ENCODE peak calls at places on chromosomes 16 and 17, in ten cellular contexts. G is iPS DF 6.9; E is naive thymus-derived CD4-positive, alpha-beta T cell; W is CD8-positive, alpha-beta memory T cell; P is heart right ventricle; A is GM12878; B is PC-9; Y is right cardiac atrium; T is A549; C is psoas muscle. S is an unnamed sample. For H3K4me1, the result is how much of the 10 kb centered on the place peaks cover.

GRCh38 chr17:44928950-44929720 is 13.8 kb upstream of the GFAP start:
- DNase-seq in Y (no peak), P (no peak), T (no peak), C (no peak), G (no peak), B (no peak), W (no peak), A (no peak), E (no peak), S (no peak)

GRCh38 chr17:56064506-56064905 is 88.8 kb upstream of the ANKFN1 start:
- DNase-seq in C (no peak), P (no peak), B (no peak), A (no peak), E (no peak), T (no peak), W (no peak), Y (no peak), G (no peak), S (no peak)

GRCh38 chr16:55508941-55509920 is at the start of gene LPCAT2:
- DNase-seq in T (peak), A (no peak), C (peak), P (peak), G (peak), E (no peak), B (peak), Y (peak), W (no peak), S (no peak)

GRCh38 chr16:30054451-30054850 is 11.1 kb upstream of the ALDOA start:
- DNase-seq in Y (no peak), P (no peak), W (no peak), T (no peak), A (no peak), G (no peak), C (no peak), B (no peak), E (no peak), S (no peak)

GRCh38 chr16:4680673-4681470 is 12.5 kb upstream of the NUDT16L1 start:
- DNase-seq in P (peak), G (no peak), B (no peak), E (no peak), T (no peak), W (no peak), C (peak), A (no peak), Y (peak), S (no peak)

GRCh38 chr17:36545093-36545464 is 360 bp downstream of the GGNBP2 start:
- DNase-seq in W (no peak), B (peak), C (no peak), Y (no peak), T (peak), G (no peak), E (no peak), A (no peak), P (no peak), S (no peak)

GRCh38 chr16:46918400-46918799 is 34.2 kb downstream of the GPT2 start:
- DNase-seq in G (no peak), T (no peak), Y (no peak), B (no peak), C (no peak), W (no peak), A (no peak), E (no peak), P (no peak), S (no peak)

GRCh38 chr17:65627108-65627507 is 65.7 kb upstream of the AXIN2 start:
- DNase-seq in G (no peak), W (no peak), E (no peak), P (no peak), T (no peak), A (no peak), Y (no peak), B (no peak), C (no peak), S (no peak)

GRCh38 chr17:62708587-62708986 is 81.1 kb downstream of the MRC2 start:
- DNase-seq in E (no peak), T (no peak), P (no peak), C (no peak), G (no peak), A (no peak), Y (no peak), B (no peak), W (no peak), S (no peak)

GRCh38 chr17:18949566-18949965 is 2.4 kb upstream of the SLC5A10 start:
- DNase-seq in W (no peak), C (no peak), P (no peak), E (no peak), Y (no peak), B (no peak), A (no peak), T (no peak), G (no peak), S (no peak)

GRCh38 chr17:7515912-7516610 is 31.9 kb downstream of the POLR2A start:
- DNase-seq in W (no peak), T (no peak), Y (no peak), G (no peak), C (no peak), A (no peak), B (no peak), P (no peak), E (no peak), S (no peak)

GRCh38 chr17:75099881-75100595 is 9.7 kb upstream of the ARMC7 start:
- DNase-seq in P (no peak), C (no peak), B (no peak), E (no peak), Y (no peak), A (no peak), W (no peak), G (no peak), T (no peak), S (no peak)

GRCh38 chr17:49224198-49224996 is 6.2 kb downstream of the PHOSPHO1 start:
- DNase-seq in W (peak), Y (no peak), T (no peak), P (no peak), B (peak), A (no peak), E (peak), C (peak), G (no peak), S (peak)

GRCh38 chr17:39222866-39223834 is 2.6 kb downstream of the STAC2 start:
- DNase-seq in Y (no peak), C (no peak), E (no peak), B (peak), P (no peak), A (no peak), T (no peak), W (no peak), G (no peak), S (no peak)

GRCh38 chr17:80743181-80743771 is 198.6 kb downstream of the RPTOR start:
- DNase-seq in P (no peak), W (no peak), Y (no peak), E (peak), G (no peak), C (peak), T (no peak), A (no peak), B (no peak), S (no peak)

GRCh38 chr16:87203060-87203656 is 114.0 kb downstream of the C16orf95 start:
- DNase-seq in E (peak), A (no peak), T (peak), Y (peak), W (no peak), B (peak), G (peak), C (peak), P (no peak), S (no peak)

GRCh38 chr17:79808763-79809529 is 12.1 kb upstream of the CBX8 start:
- DNase-seq in G (no peak), A (no peak), W (no peak), P (no peak), T (peak), E (peak), C (no peak), Y (peak), B (peak), S (no peak)

GRCh38 chr17:82333279-82334171 is at the start of gene SECTM1:
- DNase-seq in G (no peak), C (no peak), A (no peak), W (peak), Y (peak), T (no peak), P (peak), E (no peak), B (peak), S (no peak)

GRCh38 chr16:4345439-4346204 is 5.5 kb downstream of the PAM16 start:
- DNase-seq in W (no peak), T (no peak), E (no peak), Y (no peak), A (no peak), P (no peak), C (no peak), G (no peak), B (no peak), S (no peak)

GRCh38 chr16:12729448-12729847 is 74.2 kb downstream of the CPPED1 start:
- DNase-seq in W (no peak), Y (no peak), B (no peak), P (no peak), C (no peak), A (no peak), T (no peak), G (no peak), E (no peak), S (no peak)

GRCh38 chr17:72602517-72603345 is 481.9 kb downstream of the SOX9 start:
- DNase-seq in Y (no peak), C (no peak), B (peak), A (no peak), G (peak), W (no peak), E (no peak), T (peak), P (no peak), S (no peak)

GRCh38 chr16:81608515-81609209 is 164.1 kb downstream of the CMIP start:
- DNase-seq in W (no peak), Y (peak), B (no peak), C (no peak), T (no peak), P (no peak), E (no peak), A (no peak), G (no peak), S (no peak)

GRCh38 chr16:81610936-81611335 is 166.3 kb downstream of the CMIP start:
- DNase-seq in A (no peak), G (no peak), B (no peak), E (no peak), Y (no peak), P (no peak), C (no peak), T (no peak), W (no peak), S (no peak)

GRCh38 chr16:81607805-81608514 is 163.4 kb downstream of the CMIP start:
- DNase-seq in W (no peak), E (no peak), Y (no peak), B (no peak), A (no peak), G (no peak), T (no peak), P (no peak), C (no peak), S (no peak)

GRCh38 chr16:81610144-81610842 is 165.7 kb downstream of the CMIP start:
- DNase-seq in Y (peak), W (no peak), A (no peak), B (peak), T (no peak), C (peak), G (no peak), E (no peak), P (peak), S (no peak)

DNA sequence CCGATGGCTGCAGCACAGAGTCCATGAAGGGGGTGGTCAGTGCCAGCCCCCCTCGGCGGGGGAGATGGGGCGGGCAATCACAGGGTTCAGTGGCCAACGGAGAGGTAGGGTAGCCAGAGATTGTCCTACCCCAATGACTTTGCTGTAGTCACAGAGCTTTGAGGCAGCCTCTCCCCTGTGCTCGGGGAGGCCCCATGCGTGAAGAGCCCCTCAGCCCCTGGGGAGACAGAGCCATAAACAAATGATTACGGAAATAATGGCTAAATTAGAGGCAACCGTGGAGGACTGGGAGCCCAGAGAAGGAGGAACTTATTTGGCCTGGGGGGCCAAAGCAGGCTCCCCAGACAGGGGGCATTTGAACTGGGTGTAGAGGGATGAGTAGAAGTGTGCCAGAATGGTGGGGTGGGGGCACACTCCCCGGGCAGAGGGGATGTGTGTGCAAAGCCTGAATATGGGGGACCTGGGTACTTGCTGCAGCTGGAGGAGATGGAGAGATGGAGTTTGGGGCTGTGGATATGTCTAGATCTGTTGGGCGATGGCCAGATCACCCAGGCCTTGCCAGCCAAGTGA is 164.8 kb downstream of the CMIP start:
- DNase-seq in G (no peak), C (no peak), E (no peak), T (no peak), B (no peak), P (no peak), A (no peak), W (no peak), Y (no peak), S (no peak)
- H3K4me1 ChIP-seq in G (under half), C (under half), E (under half), T (half or more), B (under half), P (under half), A (under half), W (under half), Y (under half), S (under half)

DNA sequence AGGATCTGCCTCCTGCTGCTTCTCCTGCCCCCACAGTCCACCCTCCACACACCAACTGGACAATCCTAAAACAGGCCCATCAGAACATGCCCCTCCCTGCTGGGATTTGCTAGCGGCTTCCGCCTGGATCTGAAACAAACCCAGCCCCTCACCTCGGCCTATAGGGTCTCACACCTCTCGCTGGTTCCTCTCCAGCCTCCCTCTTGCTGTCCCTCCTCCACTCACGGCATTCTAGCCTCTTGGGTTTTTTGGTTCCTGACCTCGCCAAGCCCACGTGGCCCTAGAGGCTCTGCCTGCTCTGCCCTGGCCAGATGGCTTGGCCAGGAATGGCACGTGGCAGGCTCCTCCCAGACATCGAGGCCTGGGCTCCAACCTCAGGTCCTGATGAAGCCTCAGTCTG is 15.7 kb upstream of the MTSS2 start:
- DNase-seq in A (no peak), Y (no peak), G (no peak), P (no peak), T (no peak), C (no peak), W (no peak), E (no peak), B (no peak), S (no peak)
- H3K4me1 ChIP-seq in A (under half), Y (under half), G (under half), P (under half), T (half or more), C (half or more), W (under half), E (under half), B (under half), S (under half)

GRCh38 chr17:73686126-73686525 is 41.9 kb upstream of the SDK2 start:
- DNase-seq in C (no peak), T (no peak), W (no peak), B (no peak), E (no peak), Y (no peak), P (no peak), A (no peak), G (no peak), S (no peak)

GRCh38 chr17:73686961-73687360 is 42.7 kb upstream of the SDK2 start:
- DNase-seq in A (no peak), E (no peak), C (no peak), P (no peak), B (no peak), W (no peak), T (no peak), Y (no peak), G (no peak), S (no peak)

GRCh38 chr17:73678999-73679398 is 34.8 kb upstream of the SDK2 start:
- DNase-seq in A (no peak), Y (no peak), T (no peak), E (no peak), B (no peak), P (no peak), C (no peak), W (no peak), G (no peak), S (no peak)

GRCh38 chr17:73681946-73682345 is 37.7 kb upstream of the SDK2 start:
- DNase-seq in Y (no peak), G (no peak), E (no peak), A (no peak), C (no peak), W (no peak), P (no peak), B (no peak), T (no peak), S (no peak)

DNA sequence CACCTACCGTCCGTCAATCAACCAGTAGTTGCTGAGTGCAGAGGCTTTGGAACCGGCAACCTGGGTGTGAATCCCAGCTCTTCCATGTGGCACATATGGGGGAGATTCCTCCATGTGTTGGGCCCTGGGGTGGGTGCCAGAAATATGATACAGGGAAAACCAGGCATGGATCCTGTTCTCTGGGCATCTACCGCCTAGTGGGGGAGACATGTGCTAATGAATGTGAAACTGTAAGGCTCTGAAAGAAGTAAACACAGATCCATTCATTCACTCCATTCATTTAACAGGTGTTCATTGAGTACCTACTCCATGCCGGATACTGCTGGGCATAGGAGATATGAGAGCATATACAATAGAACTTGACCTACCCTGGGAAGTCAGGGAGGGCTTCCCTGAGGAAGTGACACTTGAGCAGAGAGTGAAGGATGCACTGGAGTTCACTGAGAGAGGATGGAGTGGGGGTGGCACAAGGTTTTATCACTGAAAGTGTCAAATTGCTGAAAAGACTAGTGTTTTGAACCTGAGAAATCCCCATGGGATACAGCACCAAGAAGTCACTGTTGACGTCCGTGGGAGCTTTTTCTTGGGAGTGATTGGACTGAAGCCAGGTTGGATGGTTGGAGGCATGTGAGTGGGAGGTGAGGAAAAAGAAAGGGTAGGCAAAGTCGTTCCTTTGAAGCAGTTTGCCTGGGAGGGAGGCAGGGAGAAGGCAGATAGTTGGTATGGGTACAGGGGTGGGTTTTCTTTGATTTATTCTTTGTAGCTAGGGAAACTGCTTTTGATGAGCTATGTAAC is 39.7 kb upstream of the SDK2 start:
- DNase-seq in E (no peak), G (no peak), P (no peak), T (no peak), W (no peak), B (no peak), A (no peak), C (no peak), Y (no peak), S (no peak)
- H3K4me1 ChIP-seq in E (under half), G (under half), P (under half), T (under half), W (under half), B (under half), A (under half), C (under half), Y (under half), S (under half)

GRCh38 chr17:77425791-77426641 is 285.2 kb downstream of the SEC14L1 start:
- DNase-seq in P (no peak), C (no peak), E (no peak), Y (no peak), T (peak), A (no peak), W (no peak), B (peak), G (no peak), S (no peak)

GRCh38 chr17:77426676-77427386 is 286.1 kb downstream of the SEC14L1 start:
- DNase-seq in C (no peak), P (no peak), T (no peak), E (no peak), Y (no peak), W (no peak), A (no peak), B (no peak), G (no peak), S (no peak)

GRCh38 chr17:77428901-77429734 is 288.3 kb downstream of the SEC14L1 start:
- DNase-seq in P (no peak), W (no peak), B (no peak), C (no peak), A (no peak), E (no peak), G (no peak), T (no peak), Y (no peak), S (no peak)

GRCh38 chr17:77428020-77428781 is 287.4 kb downstream of the SEC14L1 start:
- DNase-seq in T (no peak), P (no peak), A (no peak), G (no peak), W (no peak), E (no peak), B (no peak), C (no peak), Y (no peak), S (no peak)

GRCh38 chr17:77427471-77427991 is 286.8 kb downstream of the SEC14L1 start:
- DNase-seq in G (no peak), A (no peak), P (no peak), C (peak), E (no peak), B (peak), Y (peak), T (no peak), W (no peak), S (no peak)
- H3K4me1 ChIP-seq in G (under half), A (half or more), P (half or more), C (half or more), E (half or more), B (under half), Y (under half), T (half or more), W (half or more), S (half or more)

DNA sequence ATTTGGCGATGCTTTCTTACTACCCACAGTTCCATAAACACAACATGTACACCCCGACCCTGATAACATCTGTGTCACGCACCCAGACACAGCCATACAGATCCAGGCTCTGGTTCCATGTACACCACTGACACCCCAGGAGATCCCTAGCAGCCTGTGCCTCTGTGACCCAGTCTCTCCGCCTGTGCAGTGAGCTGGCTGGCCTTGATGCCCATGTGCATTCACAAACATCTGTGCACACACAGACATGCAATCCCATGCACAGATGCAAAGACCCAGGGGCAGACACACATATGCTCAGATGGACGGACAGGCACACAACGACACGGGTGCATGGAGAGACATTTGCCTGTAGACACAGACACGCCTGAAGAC is 4.1 kb downstream of the CCDC102A start:
- DNase-seq in P (no peak), G (no peak), E (no peak), Y (no peak), B (no peak), T (no peak), A (no peak), W (peak), C (no peak), S (no peak)
- H3K4me1 ChIP-seq in P (under half), G (under half), E (half or more), Y (under half), B (under half), T (half or more), A (under half), W (half or more), C (under half), S (half or more)

GRCh38 chr16:57044931-57045693 is 47.3 kb upstream of the CPNE2 start:
- DNase-seq in T (no peak), W (no peak), C (no peak), B (no peak), Y (no peak), G (no peak), P (no peak), A (no peak), E (no peak), S (no peak)

GRCh38 chr16:57041182-57042156 is 50.9 kb upstream of the CPNE2 start:
- DNase-seq in T (no peak), Y (no peak), E (peak), A (peak), B (no peak), P (no peak), C (no peak), G (no peak), W (peak), S (peak)

GRCh38 chr16:57042157-57043111 is 49.9 kb upstream of the CPNE2 start:
- DNase-seq in A (peak), E (no peak), T (no peak), P (no peak), Y (no peak), W (peak), B (no peak), G (no peak), C (no peak), S (peak)

GRCh38 chr16:57045694-57046381 is 46.5 kb upstream of the CPNE2 start:
- DNase-seq in E (no peak), B (no peak), T (peak), Y (peak), G (peak), C (peak), W (peak), P (peak), A (peak), S (no peak)

GRCh38 chr16:57043248-57043647 is 49.1 kb upstream of the CPNE2 start:
- DNase-seq in E (no peak), B (no peak), G (no peak), Y (no peak), W (no peak), T (no peak), A (no peak), C (no peak), P (no peak), S (no peak)
- H3K4me1 ChIP-seq in E (half or more), B (under half), G (under half), Y (under half), W (half or more), T (under half), A (half or more), C (under half), P (under half), S (half or more)

S was measured in effector memory CD4-positive, alpha-beta T cell.